ENCODE peak calls at places on chromosomes 5 and 9, in seven cellular contexts. V is activated effector memory CD4-positive, alpha-beta T cell treated with Interleukin-2 at 50 U/mL for 16 hours; H is IMR-90; R is fibroblast of lung; L is epithelial cell of esophagus; S is cardiac septum; F is activated T-helper 1 cell treated with anti-CD3 and anti-CD28 coated beads, Interleukin-12 subunit alpha, Interleukin-12 subunit beta, Interleukin-2, Interleukin-4 antibody, amounts not matched to agents 30 ng/mL and 10 ng/mL and 1 ng/mL, durations not matched to agents 14 hours and 24 hours and 36 hours. G is an unnamed sample.
A peak's percentile ranks its signal among the peaks of the same experiment; 100 is the strongest.

GRCh38 chr9:113603773-113604172 is 140.2 kb downstream of the RGS3 start:
- DNase-seq in F (no peak), R (no peak), L (no peak), V (no peak), S (no peak), H (no peak), G (no peak)

GRCh38 chr9:38046669-38047300 is 22.2 kb downstream of the SHB start:
- DNase-seq in H (peak; percentile 69), R (peak; percentile 89), S (no peak), L (peak; percentile 87), F (no peak), V (no peak), G (no peak)

GRCh38 chr9:38761999-38762398 is 42.1 kb upstream of the FAM240B start:
- DNase-seq in S (no peak), H (no peak), L (no peak), V (no peak), R (no peak), F (no peak), G (peak; percentile 12)

GRCh38 chr5:133260715-133261114 is 208.9 kb downstream of the HSPA4 start:
- DNase-seq in R (no peak), V (no peak), H (no peak), L (no peak), S (no peak), F (no peak), G (no peak)

GRCh38 chr5:20231040-20231439 is 243.0 kb upstream of the CDH18 start:
- DNase-seq in S (no peak), F (no peak), L (no peak), R (no peak), V (no peak), H (peak; percentile 0), G (peak; percentile 45)

GRCh38 chr5:180456792-180457191 is 37.4 kb upstream of the CNOT6 start:
- DNase-seq in H (no peak), V (no peak), R (no peak), L (no peak), F (no peak), S (no peak), G (no peak)

GRCh38 chr5:57887851-57888621 is 405.4 kb upstream of the ACTBL2 start:
- DNase-seq in F (no peak), S (no peak), V (no peak), R (peak; percentile 77), L (peak; percentile 83), H (peak; percentile 69), G (no peak)

GRCh38 chr9:94174164-94174563 is 84.9 kb upstream of the ZNF169 start:
- DNase-seq in V (no peak), F (no peak), R (no peak), L (no peak), H (no peak), S (no peak), G (no peak)

GRCh38 chr5:41683181-41683580 is 172.8 kb upstream of the PLCXD3 start:
- DNase-seq in H (no peak), S (no peak), F (no peak), L (no peak), R (no peak), V (no peak), G (no peak)

GRCh38 chr9:125110464-125110863 is 32.9 kb downstream of the SCAI start:
- DNase-seq in R (no peak), V (no peak), S (no peak), F (no peak), L (no peak), H (no peak), G (no peak)